ENCODE peak calls at places on chromosomes 2 and 18, in seven cellular contexts. F, C, Q, U, I, P and Y are unnamed samples.

GRCh38 chr2:233497692-233498091 is 68.9 kb downstream of the USP40 start:
- DNase-seq in F (no peak), C (no peak), Q (no peak), U (no peak), I (no peak), P (no peak), Y (no peak)

GRCh38 chr18:44599409-44599808 is 81.3 kb upstream of the SETBP1 start:
- DNase-seq in F (no peak), C (no peak), Q (no peak), U (no peak), I (peak), P (no peak), Y (no peak)

GRCh38 chr2:148812306-148812705 is 62.7 kb upstream of the KIF5C start:
- DNase-seq in F (no peak), C (no peak), Q (peak), U (no peak), I (peak), P (no peak), Y (no peak)

GRCh38 chr18:23302852-23303527 is 150.1 kb upstream of the RIOK3 start:
- DNase-seq in F (no peak), C (no peak), Q (peak), U (no peak), I (peak), P (no peak), Y (no peak)

GRCh38 chr2:11058129-11058528 is 97.1 kb upstream of the SLC66A3 start:
- DNase-seq in F (no peak), C (no peak), Q (no peak), U (no peak), I (no peak), P (no peak), Y (no peak)

GRCh38 chr2:47344890-47345583 is 57.9 kb upstream of the MSH2 start:
- DNase-seq in F (peak), C (peak), Q (peak), U (peak), I (peak), P (peak), Y (peak)

GRCh38 chr2:192254444-192254843 is 59.7 kb upstream of the TMEFF2 start:
- DNase-seq in F (no peak), C (no peak), Q (no peak), U (peak), I (no peak), P (no peak), Y (no peak)

GRCh38 chr2:219448099-219448775 is 13.6 kb downstream of the SPEG start:
- DNase-seq in F (no peak), C (no peak), Q (no peak), U (no peak), I (no peak), P (no peak), Y (no peak)

GRCh38 chr2:31476511-31477171 is 62.1 kb upstream of the XDH start:
- DNase-seq in F (no peak), C (no peak), Q (no peak), U (no peak), I (no peak), P (no peak), Y (no peak)

GRCh38 chr18:11004951-11005350 is 144.4 kb downstream of the PIEZO2 start:
- DNase-seq in F (no peak), C (no peak), Q (no peak), U (peak), I (no peak), P (no peak), Y (no peak)

GRCh38 chr2:46286715-46287114 is 10.5 kb upstream of the EPAS1 start:
- DNase-seq in F (no peak), C (no peak), Q (no peak), U (no peak), I (no peak), P (no peak), Y (no peak)

GRCh38 chr2:637804-638203 is 39.4 kb downstream of the TMEM18 start:
- DNase-seq in F (no peak), C (no peak), Q (no peak), U (no peak), I (no peak), P (no peak), Y (no peak)

GRCh38 chr2:54279385-54279784 is 23.4 kb upstream of the TSPYL6 start:
- DNase-seq in F (no peak), C (no peak), Q (no peak), U (no peak), I (no peak), P (no peak), Y (no peak)

GRCh38 chr2:150470435-150470834 is 17.0 kb downstream of the RND3 start:
- DNase-seq in F (no peak), C (no peak), Q (no peak), U (no peak), I (no peak), P (no peak), Y (no peak)

GRCh38 chr2:31318360-31319336 is 84.7 kb downstream of the EHD3 start:
- DNase-seq in F (no peak), C (no peak), Q (peak), U (no peak), I (peak), P (no peak), Y (no peak)

GRCh38 chr2:26574066-26574899 is 66.9 kb downstream of the CIB4 start:
- DNase-seq in F (no peak), C (no peak), Q (no peak), U (no peak), I (no peak), P (no peak), Y (no peak)

GRCh38 chr2:158191569-158191968 is 89.9 kb downstream of the UPP2 start:
- DNase-seq in F (no peak), C (no peak), Q (no peak), U (peak), I (no peak), P (no peak), Y (no peak)

GRCh38 chr2:200417389-200417788 is 92.5 kb downstream of the KCTD18 start:
- DNase-seq in F (no peak), C (no peak), Q (no peak), U (no peak), I (no peak), P (no peak), Y (no peak)

GRCh38 chr2:71949537-71949798 is 198.2 kb downstream of the CYP26B1 start:
- DNase-seq in F (no peak), C (no peak), Q (no peak), U (no peak), I (no peak), P (no peak), Y (no peak)

GRCh38 chr2:232508246-232508645 is 11.9 kb upstream of the PRSS56 start:
- DNase-seq in F (no peak), C (no peak), Q (no peak), U (no peak), I (no peak), P (no peak), Y (no peak)

GRCh38 chr18:50753311-50753710 is 66.5 kb downstream of the MRO start:
- DNase-seq in F (no peak), C (no peak), Q (no peak), U (no peak), I (no peak), P (no peak), Y (no peak)

GRCh38 chr2:30965085-30965484 is 157.8 kb upstream of the CAPN13 start:
- DNase-seq in F (no peak), C (no peak), Q (no peak), U (no peak), I (no peak), P (no peak), Y (no peak)

GRCh38 chr2:38386377-38386776 is 9.3 kb upstream of the ATL2 start:
- DNase-seq in F (no peak), C (no peak), Q (no peak), U (no peak), I (peak), P (no peak), Y (peak)

GRCh38 chr2:233061591-233062446 is 1.7 kb downstream of the INPP5D start:
- DNase-seq in F (no peak), C (no peak), Q (no peak), U (no peak), I (no peak), P (no peak), Y (no peak)

GRCh38 chr2:105754999-105755398 is 10.3 kb downstream of the NCK2 start:
- DNase-seq in F (no peak), C (no peak), Q (no peak), U (no peak), I (no peak), P (no peak), Y (no peak)